ENCODE peak calls at places on chromosomes 12 and 14, in eight cellular contexts. One of them, this sample, is unnamed.

GRCh38 chr12:39395866-39396265 is 47.1 kb downstream of the KIF21A start:
- DNase-seq in ascending aorta: no peak
- DNase-seq in GM06990: no peak
- DNase-seq in body of pancreas: no peak
- DNase-seq in foreskin fibroblast: no peak
- DNase-seq in dorsolateral prefrontal cortex: no peak
- DNase-seq in Calu3: no peak
- DNase-seq in RWPE2: no peak
- DNase-seq in this sample: no peak

GRCh38 chr14:36947362-36947761 is 225.0 kb downstream of the SLC25A21 start:
- DNase-seq in ascending aorta: no peak
- DNase-seq in GM06990: no peak
- DNase-seq in body of pancreas: no peak
- DNase-seq in foreskin fibroblast: no peak
- DNase-seq in dorsolateral prefrontal cortex: no peak
- DNase-seq in Calu3: no peak
- DNase-seq in RWPE2: no peak
- DNase-seq in this sample: no peak

GRCh38 chr14:95300697-95301526 is 18.8 kb downstream of the CLMN start:
- DNase-seq in ascending aorta: no peak
- DNase-seq in GM06990: no peak
- DNase-seq in body of pancreas: no peak
- DNase-seq in foreskin fibroblast: no peak
- DNase-seq in dorsolateral prefrontal cortex: peak; percentile 88
- DNase-seq in Calu3: no peak
- DNase-seq in RWPE2: peak; percentile 38
- DNase-seq in this sample: no peak

GRCh38 chr14:99757331-99758070 is 35.7 kb upstream of the EML1 start:
- DNase-seq in ascending aorta: no peak
- DNase-seq in GM06990: no peak
- DNase-seq in body of pancreas: no peak
- DNase-seq in foreskin fibroblast: peak; percentile 96
- DNase-seq in dorsolateral prefrontal cortex: no peak
- DNase-seq in Calu3: no peak
- DNase-seq in RWPE2: peak; percentile 73
- DNase-seq in this sample: no peak

GRCh38 chr12:108146035-108146893 is 17.2 kb downstream of the WSCD2 start:
- DNase-seq in ascending aorta: no peak
- DNase-seq in GM06990: no peak
- DNase-seq in body of pancreas: no peak
- DNase-seq in foreskin fibroblast: no peak
- DNase-seq in dorsolateral prefrontal cortex: no peak
- DNase-seq in Calu3: no peak
- DNase-seq in RWPE2: no peak
- DNase-seq in this sample: no peak

GRCh38 chr14:50530358-50530757 is 2.0 kb downstream of the MAP4K5 start:
- DNase-seq in ascending aorta: no peak
- DNase-seq in GM06990: no peak
- DNase-seq in body of pancreas: no peak
- DNase-seq in foreskin fibroblast: no peak
- DNase-seq in dorsolateral prefrontal cortex: no peak
- DNase-seq in Calu3: no peak
- DNase-seq in RWPE2: no peak
- DNase-seq in this sample: no peak

GRCh38 chr14:22177870-22178269 is 411.2 kb downstream of the DAD1 start:
- DNase-seq in ascending aorta: no peak
- DNase-seq in GM06990: no peak
- DNase-seq in body of pancreas: no peak
- DNase-seq in foreskin fibroblast: no peak
- DNase-seq in dorsolateral prefrontal cortex: no peak
- DNase-seq in Calu3: no peak
- DNase-seq in RWPE2: no peak
- DNase-seq in this sample: peak; percentile 22

GRCh38 chr12:50006754-50007442 is 18.4 kb downstream of the RACGAP1 start:
- DNase-seq in ascending aorta: no peak
- DNase-seq in GM06990: no peak
- DNase-seq in body of pancreas: no peak
- DNase-seq in foreskin fibroblast: peak; percentile 26
- DNase-seq in dorsolateral prefrontal cortex: no peak
- DNase-seq in Calu3: no peak
- DNase-seq in RWPE2: no peak
- DNase-seq in this sample: no peak

GRCh38 chr12:106106892-106107291 is 31.9 kb downstream of the NUAK1 start:
- DNase-seq in ascending aorta: no peak
- DNase-seq in GM06990: no peak
- DNase-seq in body of pancreas: no peak
- DNase-seq in foreskin fibroblast: peak; percentile 67
- DNase-seq in dorsolateral prefrontal cortex: no peak
- DNase-seq in Calu3: peak; percentile 21
- DNase-seq in RWPE2: peak; percentile 58
- DNase-seq in this sample: peak; percentile 17

GRCh38 chr12:58847876-58848600 is 72.3 kb downstream of the LRIG3 start:
- DNase-seq in ascending aorta: no peak
- DNase-seq in GM06990: no peak
- DNase-seq in body of pancreas: no peak
- DNase-seq in foreskin fibroblast: no peak
- DNase-seq in dorsolateral prefrontal cortex: no peak
- DNase-seq in Calu3: no peak
- DNase-seq in RWPE2: no peak
- DNase-seq in this sample: no peak

GRCh38 chr14:23119362-23120327 is 590 bp upstream of the CEBPE start:
- DNase-seq in ascending aorta: no peak
- DNase-seq in GM06990: peak; percentile 50
- DNase-seq in body of pancreas: peak; percentile 37
- DNase-seq in foreskin fibroblast: no peak
- DNase-seq in dorsolateral prefrontal cortex: no peak
- DNase-seq in Calu3: no peak
- DNase-seq in RWPE2: no peak
- DNase-seq in this sample: no peak

GRCh38 chr12:12513416-12514006 is 49.2 kb downstream of the DUSP16 start:
- DNase-seq in ascending aorta: no peak
- DNase-seq in GM06990: no peak
- DNase-seq in body of pancreas: no peak
- DNase-seq in foreskin fibroblast: no peak
- DNase-seq in dorsolateral prefrontal cortex: no peak
- DNase-seq in Calu3: no peak
- DNase-seq in RWPE2: no peak
- DNase-seq in this sample: no peak

GRCh38 chr12:10740182-10740581 is 17.1 kb upstream of the YBX3 start:
- DNase-seq in ascending aorta: no peak
- DNase-seq in GM06990: no peak
- DNase-seq in body of pancreas: no peak
- DNase-seq in foreskin fibroblast: no peak
- DNase-seq in dorsolateral prefrontal cortex: no peak
- DNase-seq in Calu3: peak; percentile 75
- DNase-seq in RWPE2: no peak
- DNase-seq in this sample: no peak

GRCh38 chr12:113332688-113333087 is 2.2 kb downstream of the SLC8B1 start:
- DNase-seq in ascending aorta: no peak
- DNase-seq in GM06990: no peak
- DNase-seq in body of pancreas: no peak
- DNase-seq in foreskin fibroblast: no peak
- DNase-seq in dorsolateral prefrontal cortex: no peak
- DNase-seq in Calu3: no peak
- DNase-seq in RWPE2: no peak
- DNase-seq in this sample: no peak

GRCh38 chr12:9798008-9798619 is 29.2 kb upstream of the KLRF1 start:
- DNase-seq in ascending aorta: no peak
- DNase-seq in GM06990: peak; percentile 25
- DNase-seq in body of pancreas: peak; percentile 66
- DNase-seq in foreskin fibroblast: peak; percentile 43
- DNase-seq in dorsolateral prefrontal cortex: no peak
- DNase-seq in Calu3: peak; percentile 82
- DNase-seq in RWPE2: no peak
- DNase-seq in this sample: peak; percentile 54

GRCh38 chr14:41642402-41643195 is 35.9 kb downstream of the LRFN5 start:
- DNase-seq in ascending aorta: no peak
- DNase-seq in GM06990: no peak
- DNase-seq in body of pancreas: no peak
- DNase-seq in foreskin fibroblast: no peak
- DNase-seq in dorsolateral prefrontal cortex: no peak
- DNase-seq in Calu3: no peak
- DNase-seq in RWPE2: no peak
- DNase-seq in this sample: no peak

GRCh38 chr12:88057994-88058718 is 29.0 kb upstream of the C12orf50 start:
- DNase-seq in ascending aorta: no peak
- DNase-seq in GM06990: no peak
- DNase-seq in body of pancreas: no peak
- DNase-seq in foreskin fibroblast: peak; percentile 25
- DNase-seq in dorsolateral prefrontal cortex: peak; percentile 67
- DNase-seq in Calu3: no peak
- DNase-seq in RWPE2: no peak
- DNase-seq in this sample: no peak

GRCh38 chr12:64801381-64801780 is 23.1 kb upstream of the TBC1D30 start:
- DNase-seq in ascending aorta: no peak
- DNase-seq in GM06990: no peak
- DNase-seq in body of pancreas: no peak
- DNase-seq in foreskin fibroblast: no peak
- DNase-seq in dorsolateral prefrontal cortex: no peak
- DNase-seq in Calu3: no peak
- DNase-seq in RWPE2: no peak
- DNase-seq in this sample: no peak

GRCh38 chr12:34400423-34400881 is 378.2 kb downstream of the ALG10 start:
- DNase-seq in ascending aorta: peak; percentile 48
- DNase-seq in GM06990: no peak
- DNase-seq in body of pancreas: no peak
- DNase-seq in foreskin fibroblast: no peak
- DNase-seq in dorsolateral prefrontal cortex: peak; percentile 1
- DNase-seq in Calu3: no peak
- DNase-seq in RWPE2: peak; percentile 26
- DNase-seq in this sample: no peak

GRCh38 chr14:68895304-68895703 is 83.8 kb downstream of the ACTN1 start:
- DNase-seq in ascending aorta: no peak
- DNase-seq in GM06990: no peak
- DNase-seq in body of pancreas: no peak
- DNase-seq in foreskin fibroblast: no peak
- DNase-seq in dorsolateral prefrontal cortex: no peak
- DNase-seq in Calu3: no peak
- DNase-seq in RWPE2: no peak
- DNase-seq in this sample: no peak

GRCh38 chr14:68894802-68895201 is 84.3 kb downstream of the ACTN1 start:
- DNase-seq in ascending aorta: no peak
- DNase-seq in GM06990: no peak
- DNase-seq in body of pancreas: no peak
- DNase-seq in foreskin fibroblast: peak; percentile 19
- DNase-seq in dorsolateral prefrontal cortex: no peak
- DNase-seq in Calu3: no peak
- DNase-seq in RWPE2: no peak
- DNase-seq in this sample: no peak

GRCh38 chr14:68893566-68893965 is 85.5 kb downstream of the ACTN1 start:
- DNase-seq in ascending aorta: no peak
- DNase-seq in GM06990: no peak
- DNase-seq in body of pancreas: no peak
- DNase-seq in foreskin fibroblast: no peak
- DNase-seq in dorsolateral prefrontal cortex: no peak
- DNase-seq in Calu3: no peak
- DNase-seq in RWPE2: no peak
- DNase-seq in this sample: no peak

GRCh38 chr14:68892961-68893360 is 86.1 kb downstream of the ACTN1 start:
- DNase-seq in ascending aorta: no peak
- DNase-seq in GM06990: no peak
- DNase-seq in body of pancreas: no peak
- DNase-seq in foreskin fibroblast: no peak
- DNase-seq in dorsolateral prefrontal cortex: peak; percentile 64
- DNase-seq in Calu3: no peak
- DNase-seq in RWPE2: no peak
- DNase-seq in this sample: no peak

DNA sequence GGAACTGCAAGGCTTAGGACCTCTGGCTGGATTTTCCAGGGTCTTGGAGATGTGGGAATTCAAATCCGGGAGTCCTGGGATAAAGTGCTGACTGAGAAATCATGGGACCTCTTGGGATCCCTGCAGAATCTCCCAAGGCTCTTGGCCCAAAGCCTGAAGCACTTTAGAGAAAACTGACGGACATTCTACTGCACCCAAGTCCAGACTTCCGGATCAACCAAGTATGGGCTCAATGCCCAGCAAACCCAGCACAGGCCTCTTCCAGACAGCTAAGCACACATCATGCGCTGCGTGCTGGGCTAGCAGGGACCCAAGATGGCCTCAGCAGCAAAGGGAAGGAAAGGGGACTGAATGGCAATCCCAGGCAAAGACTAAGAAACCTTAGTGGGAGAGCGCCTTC is 85.0 kb downstream of the ACTN1 start:
- DNase-seq in ascending aorta: no peak
- DNase-seq in GM06990: no peak
- DNase-seq in body of pancreas: no peak
- DNase-seq in foreskin fibroblast: no peak
- DNase-seq in dorsolateral prefrontal cortex: no peak
- DNase-seq in Calu3: no peak
- DNase-seq in RWPE2: no peak
- DNase-seq in this sample: no peak
- TF ChIP-seq CTCF in ascending aorta: no peak
- TF ChIP-seq CTCF in GM06990: no peak
- TF ChIP-seq CTCF in body of pancreas: no peak
- TF ChIP-seq CTCF in foreskin fibroblast: no peak
- TF ChIP-seq CTCF in dorsolateral prefrontal cortex: no peak
- TF ChIP-seq CTCF in Calu3: no peak
- TF ChIP-seq CTCF in RWPE2: no peak
- TF ChIP-seq CTCF in this sample: no peak

GRCh38 chr12:6938353-6939186 is 5.0 kb upstream of the RNU7-1 start:
- DNase-seq in ascending aorta: no peak
- DNase-seq in GM06990: no peak
- DNase-seq in body of pancreas: no peak
- DNase-seq in foreskin fibroblast: no peak
- DNase-seq in dorsolateral prefrontal cortex: no peak
- DNase-seq in Calu3: no peak
- DNase-seq in RWPE2: no peak
- DNase-seq in this sample: no peak
- TF ChIP-seq CTCF in ascending aorta: no peak
- TF ChIP-seq CTCF in GM06990: no peak
- TF ChIP-seq CTCF in body of pancreas: no peak
- TF ChIP-seq CTCF in foreskin fibroblast: no peak
- TF ChIP-seq CTCF in dorsolateral prefrontal cortex: no peak
- TF ChIP-seq CTCF in Calu3: no peak
- TF ChIP-seq CTCF in RWPE2: peak; percentile 70
- TF ChIP-seq CTCF in this sample: no peak

DNA sequence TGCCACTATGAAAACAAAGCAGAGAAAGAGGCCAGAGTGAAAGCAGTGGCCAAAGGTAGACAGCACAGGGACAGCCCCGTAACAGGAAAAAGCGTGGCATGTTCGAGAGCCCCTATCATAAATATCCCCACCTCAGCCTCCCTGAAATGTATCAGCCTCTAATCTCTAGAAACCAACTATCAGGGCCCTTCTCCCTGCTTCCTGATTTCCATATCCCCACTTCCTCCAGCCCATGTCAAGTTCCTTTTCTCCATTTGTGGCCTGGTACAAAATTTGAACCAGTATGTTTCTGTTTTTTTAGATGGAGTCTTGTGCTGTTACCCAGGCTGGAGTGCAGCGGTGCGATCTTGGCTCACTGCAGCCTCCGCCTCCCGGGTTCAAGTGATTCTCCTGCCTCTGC is 16.9 kb downstream of the DEPDC4 start:
- DNase-seq in ascending aorta: no peak
- DNase-seq in GM06990: no peak
- DNase-seq in body of pancreas: no peak
- DNase-seq in foreskin fibroblast: no peak
- DNase-seq in dorsolateral prefrontal cortex: no peak
- DNase-seq in Calu3: no peak
- DNase-seq in RWPE2: no peak
- DNase-seq in this sample: no peak
- TF ChIP-seq CTCF in ascending aorta: no peak
- TF ChIP-seq CTCF in GM06990: no peak
- TF ChIP-seq CTCF in body of pancreas: no peak
- TF ChIP-seq CTCF in foreskin fibroblast: no peak
- TF ChIP-seq CTCF in dorsolateral prefrontal cortex: no peak
- TF ChIP-seq CTCF in Calu3: no peak
- TF ChIP-seq CTCF in RWPE2: no peak
- TF ChIP-seq CTCF in this sample: no peak

GRCh38 chr12:3003593-3003992 is 44.4 kb downstream of the TEAD4 start:
- DNase-seq in ascending aorta: no peak
- DNase-seq in GM06990: no peak
- DNase-seq in body of pancreas: peak; percentile 93
- DNase-seq in foreskin fibroblast: no peak
- DNase-seq in dorsolateral prefrontal cortex: no peak
- DNase-seq in Calu3: no peak
- DNase-seq in RWPE2: no peak
- DNase-seq in this sample: no peak
- TF ChIP-seq CTCF in ascending aorta: no peak
- TF ChIP-seq CTCF in GM06990: no peak
- TF ChIP-seq CTCF in body of pancreas: peak; percentile 39
- TF ChIP-seq CTCF in foreskin fibroblast: no peak
- TF ChIP-seq CTCF in dorsolateral prefrontal cortex: no peak
- TF ChIP-seq CTCF in Calu3: no peak
- TF ChIP-seq CTCF in RWPE2: no peak
- TF ChIP-seq CTCF in this sample: no peak

This sample was measured in endothelial cell.